ENCODE peak calls at places on chromosomes 4 and X, in eight cellular contexts. R is mucosa of descending colon; T is Caco-2; A is CD8-positive, alpha-beta T cell; G is AG04450; U is tibial nerve; I is bronchial epithelial cell; Y is activated B cell treated with CpG ODN at 0.5 μM for 24 hours. X is an unnamed sample.

GRCh38 chr4:72375050-72375736 is 193.8 kb downstream of the ADAMTS3 start:
- DNase-seq in A (no peak), Y (no peak), T (no peak), U (no peak), I (peak), G (peak), R (no peak), X (no peak)

GRCh38 chr4:86919824-86920223 is 15.0 kb upstream of the AFF1 start:
- DNase-seq in I (no peak), A (no peak), R (no peak), U (no peak), Y (no peak), G (no peak), T (no peak), X (no peak)

GRCh38 chrX:54564942-54565341 is 34.9 kb downstream of the GNL3L start:
- DNase-seq in Y (no peak), T (no peak), U (no peak), A (no peak), G (no peak), R (no peak), I (peak), X (no peak)

GRCh38 chr4:54668031-54668611 is 10.4 kb downstream of the KIT start:
- DNase-seq in Y (no peak), A (no peak), G (no peak), I (no peak), T (no peak), R (no peak), U (no peak), X (no peak)

GRCh38 chr4:67558493-67558892 is at the start of gene STAP1:
- DNase-seq in T (peak), G (no peak), Y (peak), U (no peak), I (no peak), R (peak), A (no peak), X (no peak)

GRCh38 chr4:37675587-37676290 is 10.4 kb downstream of the RELL1 start:
- DNase-seq in I (peak), U (no peak), A (peak), T (no peak), G (no peak), R (peak), Y (peak), X (no peak)

GRCh38 chr4:52780206-52780605 is 29.0 kb upstream of the ERVMER34-1 start:
- DNase-seq in U (no peak), G (peak), Y (no peak), T (no peak), A (no peak), R (no peak), I (peak), X (no peak)

GRCh38 chr4:15744016-15744415 is 34.1 kb upstream of the CD38 start:
- DNase-seq in A (no peak), Y (no peak), G (no peak), R (no peak), T (no peak), U (no peak), I (no peak), X (no peak)

GRCh38 chr4:52864816-52865215 is 2.7 kb downstream of the RASL11B start:
- DNase-seq in I (no peak), R (no peak), A (no peak), U (no peak), T (no peak), G (no peak), Y (no peak), X (no peak)

GRCh38 chr4:188869581-188869980 is 730.3 kb downstream of the TRIML1 start:
- DNase-seq in A (no peak), I (no peak), R (no peak), T (no peak), U (no peak), G (no peak), Y (no peak), X (no peak)

GRCh38 chrX:54067741-54068140 is 23.5 kb upstream of the PHF8 start:
- DNase-seq in G (no peak), Y (no peak), R (no peak), I (no peak), U (no peak), T (no peak), A (no peak), X (no peak)

GRCh38 chr4:128951316-128951715 is 141.8 kb downstream of the JADE1 start:
- DNase-seq in U (no peak), R (no peak), I (no peak), T (no peak), Y (no peak), A (no peak), G (no peak), X (no peak)

GRCh38 chrX:56564921-56565861 is 1.8 kb downstream of the UBQLN2 start:
- DNase-seq in T (no peak), A (no peak), Y (no peak), I (no peak), U (no peak), G (no peak), R (peak), X (no peak)

GRCh38 chr4:52374847-52375246 is 284.3 kb downstream of the USP46 start:
- DNase-seq in U (no peak), R (no peak), T (no peak), Y (no peak), G (no peak), I (no peak), A (no peak), X (no peak)

GRCh38 chr4:11614426-11614825 is 185.7 kb upstream of the HS3ST1 start:
- DNase-seq in U (no peak), T (peak), Y (no peak), I (peak), R (no peak), G (no peak), A (no peak), X (no peak)

GRCh38 chr4:185309770-185310169 is 86.0 kb downstream of the LRP2BP start:
- DNase-seq in U (no peak), A (no peak), Y (no peak), T (no peak), I (no peak), R (no peak), G (no peak), X (no peak)

GRCh38 chr4:128818442-128818841 is 8.9 kb downstream of the JADE1 start:
- DNase-seq in T (no peak), A (no peak), I (no peak), R (no peak), Y (no peak), U (no peak), G (no peak), X (no peak)

GRCh38 chrX:70527610-70528009 is 83.0 kb downstream of the DLG3 start:
- DNase-seq in I (no peak), G (no peak), R (no peak), U (no peak), Y (no peak), T (no peak), A (no peak), X (no peak)

GRCh38 chrX:74523224-74523623 is 91.2 kb downstream of the RLIM start:
- DNase-seq in R (no peak), T (no peak), I (no peak), U (no peak), Y (no peak), G (no peak), A (no peak), X (no peak)

GRCh38 chrX:39688576-39689373 is 409.0 kb downstream of the BCOR start:
- DNase-seq in A (no peak), I (peak), R (peak), Y (no peak), U (peak), G (no peak), T (peak), X (no peak)

GRCh38 chr4:140116442-140117104 is 37.4 kb downstream of the MAML3 start:
- DNase-seq in R (no peak), Y (no peak), I (peak), U (no peak), G (no peak), A (no peak), T (no peak), X (no peak)

GRCh38 chr4:10098770-10099139 is 17.8 kb downstream of the WDR1 start:
- DNase-seq in G (no peak), U (no peak), R (no peak), T (no peak), Y (no peak), I (peak), A (peak), X (peak)

GRCh38 chrX:37348237-37349130 is 680 bp upstream of the PRRG1 start:
- DNase-seq in G (peak), U (no peak), A (no peak), R (no peak), I (no peak), T (no peak), Y (no peak), X (no peak)

GRCh38 chrX:154761977-154762528 is 611 bp upstream of the DKC1 start:
- DNase-seq in G (no peak), R (peak), A (peak), U (no peak), T (no peak), I (no peak), Y (no peak), X (no peak)

GRCh38 chr4:663438-664428 is 10.3 kb downstream of the ATP5ME start:
- DNase-seq in T (no peak), R (peak), G (no peak), A (peak), Y (peak), U (no peak), I (no peak), X (peak)

GRCh38 chrX:18210470-18210869 is 10.2 kb downstream of the BEND2 start:
- DNase-seq in Y (no peak), I (peak), G (no peak), A (no peak), T (no peak), R (no peak), U (no peak), X (no peak)

GRCh38 chr4:98148856-98149255 is 5.6 kb upstream of the STPG2 start:
- DNase-seq in R (no peak), U (no peak), Y (no peak), I (peak), T (no peak), A (no peak), G (no peak), X (no peak)

GRCh38 chr4:99207911-99208718 is 10.9 kb downstream of the ADH6 start:
- DNase-seq in A (no peak), R (no peak), I (no peak), U (no peak), T (no peak), G (no peak), Y (no peak), X (no peak)

GRCh38 chr4:99202536-99202935 is 16.5 kb downstream of the ADH6 start:
- DNase-seq in A (no peak), I (no peak), T (no peak), Y (no peak), G (no peak), R (no peak), U (no peak), X (no peak)

GRCh38 chr4:99202094-99202493 is 17.0 kb downstream of the ADH6 start:
- DNase-seq in I (no peak), T (no peak), A (no peak), Y (no peak), R (no peak), U (no peak), G (no peak), X (no peak)

GRCh38 chr4:99207069-99207743 is 11.8 kb downstream of the ADH6 start:
- DNase-seq in T (no peak), A (no peak), G (no peak), I (no peak), U (no peak), R (no peak), Y (no peak), X (no peak)

DNA sequence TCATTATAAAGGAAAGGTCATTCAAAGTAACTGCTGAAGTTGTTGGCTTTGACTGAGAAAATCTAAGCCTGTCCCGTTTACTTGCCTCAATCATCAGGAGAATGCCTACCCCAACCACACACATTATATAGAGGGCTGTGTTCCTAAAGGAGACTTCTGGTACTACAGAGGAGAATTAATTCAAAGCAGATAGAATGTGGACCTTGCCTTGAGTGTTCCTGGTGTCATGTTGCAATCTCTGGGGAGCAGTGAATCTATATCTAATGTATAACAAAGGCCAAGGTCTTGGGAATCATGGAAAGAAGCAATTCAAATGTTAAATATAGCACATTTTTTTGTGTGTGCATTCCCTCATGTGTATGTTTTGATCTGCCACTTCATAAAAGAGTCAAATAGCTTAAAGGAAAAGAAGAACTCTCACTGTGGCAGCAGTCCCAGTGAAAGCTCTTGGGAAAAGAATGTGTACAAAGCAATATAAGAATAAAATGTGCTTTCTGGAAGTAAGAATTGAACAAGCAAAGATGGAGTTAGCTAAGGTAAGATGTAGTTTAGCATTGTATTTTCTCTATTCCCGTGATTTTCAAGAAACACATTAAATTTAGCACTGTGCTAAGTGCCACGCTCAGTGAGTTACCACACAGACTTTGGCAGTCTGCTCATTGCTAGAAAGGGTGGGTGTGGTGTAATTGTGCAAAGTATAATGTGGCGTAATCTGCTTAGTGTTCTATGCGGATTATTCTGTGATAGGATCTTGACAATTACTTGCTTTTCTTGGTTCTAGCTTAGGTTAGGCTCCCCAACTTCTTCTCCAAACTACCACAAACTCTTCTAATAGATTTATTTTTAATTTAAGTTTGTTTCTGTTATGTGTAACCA is 13.7 kb downstream of the ADH6 start:
- DNase-seq in T (peak), Y (no peak), U (no peak), R (peak), I (peak), G (no peak), A (no peak), X (no peak)
- TF ChIP-seq CTCF in T (peak), Y (no peak), U (no peak), R (no peak), I (no peak), G (no peak), A (no peak), X (no peak)

DNA sequence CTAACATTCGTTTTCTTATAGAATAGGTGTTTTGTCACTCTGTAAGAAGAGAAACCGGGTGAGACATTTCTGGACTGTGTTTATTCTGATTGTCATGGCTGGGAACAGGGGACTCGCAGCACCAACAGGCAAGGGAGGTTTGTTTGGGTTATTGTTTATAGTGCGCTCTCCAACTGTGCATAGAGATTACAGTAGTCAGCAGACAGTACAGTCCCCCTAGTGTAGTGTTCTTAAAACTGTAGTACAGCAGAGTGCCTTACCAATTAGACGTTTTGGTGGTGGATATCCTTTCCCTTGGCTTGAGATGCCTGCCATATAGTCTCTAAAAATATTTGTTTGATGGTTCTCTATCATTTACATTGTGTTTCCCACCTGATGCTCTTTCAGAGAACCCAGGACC is 782 bp upstream of the RNF150 start:
- DNase-seq in U (no peak), Y (no peak), A (no peak), T (no peak), G (no peak), R (no peak), I (no peak), X (no peak)
- TF ChIP-seq CTCF in U (no peak), Y (no peak), A (no peak), T (no peak), G (peak), R (no peak), I (no peak), X (no peak)

GRCh38 chrX:47523297-47523696 is 37.7 kb upstream of the ARAF start:
- DNase-seq in A (peak), R (peak), G (peak), U (peak), I (peak), T (peak), Y (peak), X (peak)

GRCh38 chrX:47529548-47529947 is 31.5 kb upstream of the ARAF start:
- DNase-seq in R (no peak), I (no peak), U (no peak), Y (no peak), G (no peak), T (no peak), A (no peak), X (no peak)

GRCh38 chrX:47518105-47518504 is 35.1 kb upstream of the ZNF41 start:
- DNase-seq in R (no peak), T (no peak), I (no peak), Y (no peak), A (no peak), U (no peak), G (no peak), X (no peak)

GRCh38 chrX:47523713-47524166 is 37.3 kb upstream of the ARAF start:
- DNase-seq in T (no peak), U (no peak), A (no peak), I (no peak), G (no peak), R (no peak), Y (no peak), X (no peak)
- TF ChIP-seq CTCF in T (no peak), U (no peak), A (peak), I (no peak), G (no peak), R (no peak), Y (no peak), X (peak)

DNA sequence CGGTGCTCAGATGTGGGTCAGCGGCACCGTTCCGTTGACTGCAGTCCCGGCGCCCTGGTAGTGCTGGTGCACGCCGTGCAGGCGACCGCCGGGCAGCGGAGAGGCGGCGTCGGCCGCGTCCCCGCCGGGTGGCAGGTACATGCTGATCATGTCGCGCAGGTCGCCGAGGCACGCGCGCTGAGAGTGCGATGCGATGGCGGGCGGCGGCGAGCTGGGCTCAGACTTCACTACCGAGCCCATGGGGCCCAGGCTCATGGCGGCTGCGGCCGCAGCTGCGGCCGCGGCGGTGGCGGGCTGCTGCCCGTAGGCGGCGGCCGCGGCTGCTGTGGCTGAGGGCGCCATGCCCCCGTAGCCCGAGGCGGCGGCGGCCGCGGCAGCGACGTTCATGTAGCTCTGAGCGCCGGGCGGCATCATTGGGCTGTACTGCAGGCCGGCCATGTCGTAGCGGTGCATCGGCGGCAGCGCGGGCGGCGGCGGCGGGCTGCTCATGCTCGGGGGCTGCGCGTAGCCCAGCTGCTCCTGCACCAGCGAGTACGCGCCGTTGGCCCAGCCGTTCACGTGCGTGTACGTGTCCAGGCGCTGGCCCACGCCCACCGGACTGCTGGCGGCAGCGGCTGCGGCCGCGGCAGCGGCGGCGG is 1.0 kb downstream of the SOX3 start:
- DNase-seq in I (no peak), T (no peak), G (no peak), R (peak), U (no peak), Y (no peak), A (no peak), X (no peak)
- TF ChIP-seq CTCF in I (no peak), T (no peak), G (no peak), R (no peak), U (no peak), Y (no peak), A (no peak), X (no peak)

GRCh38 chrX:149010026-149010898 is 494.8 kb downstream of the IDS start:
- DNase-seq in Y (no peak), R (peak), A (no peak), G (no peak), T (no peak), I (no peak), U (no peak), X (no peak)

GRCh38 chrX:149002320-149002719 is 501.9 kb downstream of the AFF2 start:
- DNase-seq in Y (no peak), T (no peak), A (no peak), U (no peak), I (no peak), G (no peak), R (no peak), X (no peak)

GRCh38 chrX:149006235-149006634 is 498.9 kb downstream of the IDS start:
- DNase-seq in U (no peak), A (no peak), G (no peak), Y (no peak), T (no peak), R (no peak), I (no peak), X (no peak)

GRCh38 chrX:149003863-149004660 is 501.0 kb downstream of the IDS start:
- DNase-seq in T (no peak), Y (no peak), R (no peak), I (no peak), U (no peak), A (no peak), G (no peak), X (no peak)

GRCh38 chrX:149004936-149005335 is 500.2 kb downstream of the IDS start:
- DNase-seq in T (no peak), R (no peak), I (no peak), Y (no peak), U (no peak), G (no peak), A (no peak), X (no peak)
- TF ChIP-seq CTCF in T (no peak), R (no peak), I (no peak), Y (no peak), U (no peak), G (no peak), A (no peak), X (no peak)

DNA sequence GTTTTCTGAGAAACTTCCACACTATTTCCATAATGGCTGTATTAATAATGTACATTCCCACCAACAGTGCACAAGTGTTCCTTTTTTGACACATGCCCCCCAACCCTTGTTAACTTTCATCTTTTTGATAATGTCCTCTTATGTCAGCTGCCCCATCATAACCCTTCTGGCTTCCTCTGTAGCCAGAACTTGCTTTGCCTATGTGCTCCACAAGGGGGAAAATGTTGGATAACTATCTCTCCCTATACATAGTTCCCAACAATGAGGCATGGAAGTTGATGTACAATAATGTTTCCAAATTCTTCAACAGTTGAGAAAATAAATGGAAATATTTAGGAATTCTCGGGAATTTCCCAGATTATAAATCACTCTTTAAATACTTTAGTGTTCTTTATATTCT is 142.9 kb downstream of the ASB9 start:
- DNase-seq in I (no peak), T (no peak), U (no peak), Y (no peak), R (no peak), G (no peak), A (no peak), X (no peak)
- TF ChIP-seq CTCF in I (no peak), T (no peak), U (no peak), Y (no peak), R (no peak), G (peak), A (no peak), X (no peak)

GRCh38 chrX:12771445-12772069 is 19.7 kb upstream of the PRPS2 start:
- DNase-seq in U (no peak), I (no peak), R (peak), G (no peak), Y (peak), T (peak), A (peak), X (peak)
- TF ChIP-seq CTCF in U (peak), I (peak), R (peak), G (peak), Y (no peak), T (peak), A (peak), X (peak)